ENCODE peak calls at places on chromosome 10, in seven cellular contexts. One of them, this sample, is unnamed.

GRCh38 chr10:132065491-132066105 is at the start of gene JAKMIP3:
- DNase-seq in aorta: peak; percentile 72
- DNase-seq in Karpas-422: no peak
- DNase-seq in IMR-90: peak; percentile 96
- DNase-seq in stomach: peak; percentile 35
- DNase-seq in psoas muscle: peak; percentile 54
- DNase-seq in substantia nigra: peak; percentile 69
- DNase-seq in this sample: no peak

GRCh38 chr10:129898701-129899563 is 65.1 kb downstream of the EBF3 start:
- DNase-seq in aorta: no peak
- DNase-seq in Karpas-422: no peak
- DNase-seq in IMR-90: no peak
- DNase-seq in stomach: no peak
- DNase-seq in psoas muscle: no peak
- DNase-seq in substantia nigra: no peak
- DNase-seq in this sample: no peak

GRCh38 chr10:18231480-18231879 is 91.3 kb downstream of the CACNB2 start:
- DNase-seq in aorta: no peak
- DNase-seq in Karpas-422: no peak
- DNase-seq in IMR-90: no peak
- DNase-seq in stomach: no peak
- DNase-seq in psoas muscle: no peak
- DNase-seq in substantia nigra: no peak
- DNase-seq in this sample: no peak

GRCh38 chr10:72340510-72340895 is 14.2 kb downstream of the DNAJB12 start:
- DNase-seq in aorta: peak; percentile 92
- DNase-seq in Karpas-422: peak; percentile 91
- DNase-seq in IMR-90: no peak
- DNase-seq in stomach: peak; percentile 75
- DNase-seq in psoas muscle: peak; percentile 76
- DNase-seq in substantia nigra: peak; percentile 19
- DNase-seq in this sample: no peak

GRCh38 chr10:52258791-52259427 is 55.2 kb upstream of the DKK1 start:
- DNase-seq in aorta: no peak
- DNase-seq in Karpas-422: no peak
- DNase-seq in IMR-90: peak; percentile 37
- DNase-seq in stomach: no peak
- DNase-seq in psoas muscle: no peak
- DNase-seq in substantia nigra: no peak
- DNase-seq in this sample: no peak

GRCh38 chr10:79420974-79421688 is 24.3 kb downstream of the ZCCHC24 start:
- DNase-seq in aorta: peak; percentile 56
- DNase-seq in Karpas-422: no peak
- DNase-seq in IMR-90: no peak
- DNase-seq in stomach: no peak
- DNase-seq in psoas muscle: no peak
- DNase-seq in substantia nigra: no peak
- DNase-seq in this sample: no peak

GRCh38 chr10:93068411-93069244 is 5.1 kb upstream of the CYP26A1 start:
- DNase-seq in aorta: no peak
- DNase-seq in Karpas-422: no peak
- DNase-seq in IMR-90: peak; percentile 54
- DNase-seq in stomach: no peak
- DNase-seq in psoas muscle: no peak
- DNase-seq in substantia nigra: no peak
- DNase-seq in this sample: peak; percentile 59

GRCh38 chr10:28365840-28366239 is 63.0 kb upstream of the MPP7 start:
- DNase-seq in aorta: no peak
- DNase-seq in Karpas-422: no peak
- DNase-seq in IMR-90: no peak
- DNase-seq in stomach: no peak
- DNase-seq in psoas muscle: no peak
- DNase-seq in substantia nigra: no peak
- DNase-seq in this sample: no peak

GRCh38 chr10:99631496-99631895 is 11.3 kb upstream of the SLC25A28 start:
- DNase-seq in aorta: no peak
- DNase-seq in Karpas-422: no peak
- DNase-seq in IMR-90: peak; percentile 78
- DNase-seq in stomach: no peak
- DNase-seq in psoas muscle: no peak
- DNase-seq in substantia nigra: no peak
- DNase-seq in this sample: no peak

GRCh38 chr10:43192824-43193223 is 54.6 kb downstream of the CSGALNACT2 start:
- DNase-seq in aorta: no peak
- DNase-seq in Karpas-422: no peak
- DNase-seq in IMR-90: no peak
- DNase-seq in stomach: no peak
- DNase-seq in psoas muscle: no peak
- DNase-seq in substantia nigra: no peak
- DNase-seq in this sample: no peak

GRCh38 chr10:94129393-94130130 is 135.8 kb downstream of the PLCE1 start:
- DNase-seq in aorta: peak; percentile 77
- DNase-seq in Karpas-422: no peak
- DNase-seq in IMR-90: peak; percentile 91
- DNase-seq in stomach: no peak
- DNase-seq in psoas muscle: no peak
- DNase-seq in substantia nigra: no peak
- DNase-seq in this sample: no peak

GRCh38 chr10:244227-244626 is 109.0 kb downstream of the ZMYND11 start:
- DNase-seq in aorta: no peak
- DNase-seq in Karpas-422: no peak
- DNase-seq in IMR-90: no peak
- DNase-seq in stomach: no peak
- DNase-seq in psoas muscle: no peak
- DNase-seq in substantia nigra: no peak
- DNase-seq in this sample: no peak

GRCh38 chr10:100562806-100563293 is 27.1 kb downstream of the HIF1AN start:
- DNase-seq in aorta: no peak
- DNase-seq in Karpas-422: no peak
- DNase-seq in IMR-90: peak; percentile 37
- DNase-seq in stomach: no peak
- DNase-seq in psoas muscle: no peak
- DNase-seq in substantia nigra: no peak
- DNase-seq in this sample: no peak

GRCh38 chr10:78255796-78256638 is 222.4 kb downstream of the RPS24 start:
- DNase-seq in aorta: peak; percentile 79
- DNase-seq in Karpas-422: no peak
- DNase-seq in IMR-90: peak; percentile 99
- DNase-seq in stomach: peak; percentile 30
- DNase-seq in psoas muscle: peak; percentile 43
- DNase-seq in substantia nigra: peak; percentile 36
- DNase-seq in this sample: no peak

GRCh38 chr10:71378341-71379117 is 18.2 kb upstream of the CDH23 start:
- DNase-seq in aorta: no peak
- DNase-seq in Karpas-422: peak; percentile 55
- DNase-seq in IMR-90: no peak
- DNase-seq in stomach: no peak
- DNase-seq in psoas muscle: no peak
- DNase-seq in substantia nigra: no peak
- DNase-seq in this sample: no peak

GRCh38 chr10:1110674-1111119 is 54.5 kb downstream of the WDR37 start:
- DNase-seq in aorta: no peak
- DNase-seq in Karpas-422: no peak
- DNase-seq in IMR-90: no peak
- DNase-seq in stomach: no peak
- DNase-seq in psoas muscle: no peak
- DNase-seq in substantia nigra: no peak
- DNase-seq in this sample: no peak

GRCh38 chr10:97333601-97334369 is 744 bp downstream of the FRAT2 start:
- DNase-seq in aorta: peak; percentile 81
- DNase-seq in Karpas-422: peak; percentile 47
- DNase-seq in IMR-90: peak; percentile 45
- DNase-seq in stomach: peak; percentile 62
- DNase-seq in psoas muscle: peak; percentile 42
- DNase-seq in substantia nigra: peak; percentile 42
- DNase-seq in this sample: peak; percentile 64

GRCh38 chr10:7070950-7071349 is 339.9 kb downstream of the SFMBT2 start:
- DNase-seq in aorta: no peak
- DNase-seq in Karpas-422: no peak
- DNase-seq in IMR-90: no peak
- DNase-seq in stomach: no peak
- DNase-seq in psoas muscle: no peak
- DNase-seq in substantia nigra: no peak
- DNase-seq in this sample: no peak

DNA sequence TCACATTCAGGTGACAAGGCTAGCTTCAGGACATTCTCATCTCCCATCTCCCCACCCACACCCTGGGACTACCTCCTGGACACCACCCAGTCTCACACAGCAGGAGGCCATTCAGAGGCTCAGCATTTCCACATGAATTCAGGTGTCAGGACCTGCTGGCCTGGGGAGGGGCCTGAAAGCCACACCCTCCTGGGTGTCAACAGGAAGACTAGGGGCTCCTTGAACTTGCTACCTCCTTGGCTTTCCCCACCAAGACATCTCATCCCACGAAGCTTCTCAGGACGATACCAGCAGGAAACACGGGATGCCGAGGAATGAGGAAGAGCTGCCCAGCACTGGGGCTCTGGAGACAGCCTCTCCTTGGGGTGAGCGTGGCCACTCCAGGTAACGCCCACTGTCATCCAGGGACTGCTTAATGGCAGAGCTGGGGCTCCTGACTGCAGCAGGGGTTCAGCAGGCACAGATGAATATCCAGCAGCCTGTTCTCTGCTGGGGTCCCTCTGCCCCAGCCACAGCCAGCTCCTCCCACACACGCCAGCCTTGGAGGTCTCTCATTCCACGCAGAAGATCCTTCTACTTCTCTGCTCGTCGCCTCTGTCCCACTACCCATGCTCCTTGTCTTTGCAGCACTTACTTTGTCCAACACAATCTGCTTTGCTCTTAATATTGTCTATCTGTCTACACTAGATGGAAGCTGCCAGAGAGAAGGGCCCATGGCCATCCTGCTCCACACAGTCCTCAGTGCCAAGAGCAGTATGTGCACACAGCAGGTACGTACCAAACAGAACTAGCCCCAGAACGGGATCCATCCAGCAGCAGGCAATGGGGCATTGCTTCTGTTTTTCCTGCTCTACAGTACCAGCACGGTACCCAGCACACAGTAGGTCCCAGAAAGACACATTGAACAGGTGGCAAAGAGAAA is 88.7 kb downstream of the FAM53B start:
- DNase-seq in aorta: no peak
- DNase-seq in Karpas-422: no peak
- DNase-seq in IMR-90: no peak
- DNase-seq in stomach: no peak
- DNase-seq in psoas muscle: no peak
- DNase-seq in substantia nigra: no peak
- DNase-seq in this sample: no peak
- H3K27ac ChIP-seq in aorta: no peak overlapping the region
- H3K27ac ChIP-seq in Karpas-422: no peak overlapping the region
- H3K27ac ChIP-seq in IMR-90: no peak overlapping the region
- H3K27ac ChIP-seq in stomach: peak overlapping the region; percentile 56
- H3K27ac ChIP-seq in psoas muscle: peak overlapping the region; percentile 58
- H3K27ac ChIP-seq in substantia nigra: peak overlapping the region; percentile 98
- H3K27ac ChIP-seq in this sample: no peak overlapping the region

DNA sequence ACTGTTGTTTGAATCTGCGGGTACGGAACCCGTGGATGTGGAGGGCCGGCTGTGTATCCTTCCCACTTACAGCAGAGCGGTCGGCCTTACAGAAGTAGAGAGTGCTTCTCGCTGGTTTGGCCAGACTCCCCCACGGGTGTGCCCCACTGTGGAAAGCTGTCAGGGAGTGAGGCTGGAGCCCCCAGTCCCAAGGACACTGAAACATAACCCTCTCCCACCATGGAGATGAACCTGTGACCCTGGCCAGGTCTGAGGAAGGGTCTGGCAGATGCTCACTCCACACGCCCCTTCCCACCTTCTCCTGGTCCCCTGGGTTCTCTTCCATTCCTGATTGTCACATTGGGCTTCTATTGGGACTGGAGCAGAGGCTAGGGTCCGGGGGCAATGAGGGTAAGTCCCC is 39.6 kb downstream of the TSPAN15 start:
- DNase-seq in aorta: peak; percentile 41
- DNase-seq in Karpas-422: no peak
- DNase-seq in IMR-90: no peak
- DNase-seq in stomach: no peak
- DNase-seq in psoas muscle: no peak
- DNase-seq in substantia nigra: no peak
- DNase-seq in this sample: no peak
- H3K27ac ChIP-seq in aorta: no peak overlapping the region
- H3K27ac ChIP-seq in Karpas-422: no peak overlapping the region
- H3K27ac ChIP-seq in IMR-90: no peak overlapping the region
- H3K27ac ChIP-seq in stomach: no peak overlapping the region
- H3K27ac ChIP-seq in psoas muscle: no peak overlapping the region
- H3K27ac ChIP-seq in substantia nigra: peak overlapping the region; percentile 99
- H3K27ac ChIP-seq in this sample: no peak overlapping the region

GRCh38 chr10:122715576-122715975 is 15.9 kb upstream of the C10orf120 start:
- DNase-seq in aorta: no peak
- DNase-seq in Karpas-422: no peak
- DNase-seq in IMR-90: no peak
- DNase-seq in stomach: no peak
- DNase-seq in psoas muscle: no peak
- DNase-seq in substantia nigra: no peak
- DNase-seq in this sample: no peak

GRCh38 chr10:122709971-122710370 is 10.3 kb upstream of the C10orf120 start:
- DNase-seq in aorta: no peak
- DNase-seq in Karpas-422: no peak
- DNase-seq in IMR-90: no peak
- DNase-seq in stomach: no peak
- DNase-seq in psoas muscle: no peak
- DNase-seq in substantia nigra: no peak
- DNase-seq in this sample: no peak

GRCh38 chr10:122710576-122710975 is 10.9 kb upstream of the C10orf120 start:
- DNase-seq in aorta: no peak
- DNase-seq in Karpas-422: no peak
- DNase-seq in IMR-90: no peak
- DNase-seq in stomach: peak; percentile 48
- DNase-seq in psoas muscle: no peak
- DNase-seq in substantia nigra: no peak
- DNase-seq in this sample: no peak

GRCh38 chr10:122707535-122707934 is 7.9 kb upstream of the C10orf120 start:
- DNase-seq in aorta: no peak
- DNase-seq in Karpas-422: no peak
- DNase-seq in IMR-90: no peak
- DNase-seq in stomach: peak; percentile 31
- DNase-seq in psoas muscle: no peak
- DNase-seq in substantia nigra: no peak
- DNase-seq in this sample: no peak

GRCh38 chr10:122713091-122713885 is 13.6 kb upstream of the C10orf120 start:
- DNase-seq in aorta: no peak
- DNase-seq in Karpas-422: no peak
- DNase-seq in IMR-90: no peak
- DNase-seq in stomach: no peak
- DNase-seq in psoas muscle: no peak
- DNase-seq in substantia nigra: no peak
- DNase-seq in this sample: no peak
- H3K27ac ChIP-seq in aorta: no peak overlapping the region
- H3K27ac ChIP-seq in Karpas-422: no peak overlapping the region
- H3K27ac ChIP-seq in IMR-90: no peak overlapping the region
- H3K27ac ChIP-seq in stomach: no peak overlapping the region
- H3K27ac ChIP-seq in psoas muscle: no peak overlapping the region
- H3K27ac ChIP-seq in substantia nigra: no peak overlapping the region
- H3K27ac ChIP-seq in this sample: no peak overlapping the region

DNA sequence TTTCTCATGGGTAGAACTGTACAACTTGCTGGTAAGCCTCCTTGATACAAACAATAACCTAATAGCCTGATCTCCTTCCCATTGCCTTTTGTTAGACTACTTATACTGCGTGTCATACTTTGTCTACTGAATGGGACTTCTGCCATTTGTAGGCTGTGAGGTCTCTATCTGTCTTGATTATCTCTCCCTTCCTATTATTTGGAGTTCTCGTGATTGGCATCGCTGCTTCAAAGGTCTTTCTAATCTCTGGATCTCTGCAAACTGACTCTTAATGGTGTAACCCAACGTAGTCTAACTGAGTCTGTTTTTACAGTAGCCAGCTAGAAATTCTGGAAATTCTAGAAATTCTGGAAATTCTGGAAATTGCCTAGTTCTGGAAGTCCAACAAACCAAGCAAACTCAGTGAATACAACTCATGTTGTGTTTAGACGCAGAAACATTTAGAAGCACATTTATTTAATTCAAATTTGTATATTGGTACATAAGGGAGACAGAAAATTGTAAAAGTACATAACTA is 29.8 kb downstream of the PHYHIPL start:
- DNase-seq in aorta: no peak
- DNase-seq in Karpas-422: no peak
- DNase-seq in IMR-90: no peak
- DNase-seq in stomach: no peak
- DNase-seq in psoas muscle: no peak
- DNase-seq in substantia nigra: no peak
- DNase-seq in this sample: no peak
- H3K27ac ChIP-seq in aorta: no peak overlapping the region
- H3K27ac ChIP-seq in Karpas-422: no peak overlapping the region
- H3K27ac ChIP-seq in IMR-90: no peak overlapping the region
- H3K27ac ChIP-seq in stomach: no peak overlapping the region
- H3K27ac ChIP-seq in psoas muscle: no peak overlapping the region
- H3K27ac ChIP-seq in substantia nigra: no peak overlapping the region
- H3K27ac ChIP-seq in this sample: no peak overlapping the region